ENCODE peak calls at places on chromosomes 6 and 20, in eight cellular contexts. One of them, this sample, is unnamed.

GRCh38 chr6:3997144-3997770 is 81.7 kb downstream of the FAM217A start:
- DNase-seq in NCI-H1105 treated with DMSO at 0.1 percent for 48 hours: no peak
- DNase-seq in HS-27A: no peak
- DNase-seq in left ventricle myocardium inferior: no peak
- DNase-seq in M059J: peak; percentile 54
- DNase-seq in hepatic stellate cell: peak; percentile 36
- DNase-seq in NT2/D1: no peak
- DNase-seq in activated gamma-delta T cell treated with Interleukin-2 at 50 U/mL for 16 hours: no peak
- DNase-seq in this sample: no peak

GRCh38 chr20:19649041-19649440 is 109.0 kb upstream of the RIN2 start:
- DNase-seq in M059J: no peak
- DNase-seq in NT2/D1: no peak
- DNase-seq in left ventricle myocardium inferior: no peak
- DNase-seq in hepatic stellate cell: no peak
- DNase-seq in activated gamma-delta T cell treated with Interleukin-2 at 50 U/mL for 16 hours: no peak
- DNase-seq in NCI-H1105 treated with DMSO at 0.1 percent for 48 hours: no peak
- DNase-seq in HS-27A: no peak
- DNase-seq in this sample: no peak

GRCh38 chr6:156160788-156161150 is 616.4 kb upstream of the ARID1B start:
- DNase-seq in NCI-H1105 treated with DMSO at 0.1 percent for 48 hours: no peak
- DNase-seq in hepatic stellate cell: no peak
- DNase-seq in activated gamma-delta T cell treated with Interleukin-2 at 50 U/mL for 16 hours: no peak
- DNase-seq in left ventricle myocardium inferior: no peak
- DNase-seq in NT2/D1: no peak
- DNase-seq in HS-27A: no peak
- DNase-seq in M059J: no peak
- DNase-seq in this sample: peak; percentile 44

GRCh38 chr6:107670792-107671199 is 153.3 kb downstream of the SCML4 start:
- DNase-seq in left ventricle myocardium inferior: peak; percentile 64
- DNase-seq in NT2/D1: no peak
- DNase-seq in activated gamma-delta T cell treated with Interleukin-2 at 50 U/mL for 16 hours: no peak
- DNase-seq in HS-27A: no peak
- DNase-seq in hepatic stellate cell: peak; percentile 51
- DNase-seq in NCI-H1105 treated with DMSO at 0.1 percent for 48 hours: no peak
- DNase-seq in M059J: peak; percentile 78
- DNase-seq in this sample: peak; percentile 75

GRCh38 chr6:27812805-27813626 is 99.2 kb downstream of the OR2B2 start:
- DNase-seq in activated gamma-delta T cell treated with Interleukin-2 at 50 U/mL for 16 hours: no peak
- DNase-seq in HS-27A: no peak
- DNase-seq in NT2/D1: no peak
- DNase-seq in M059J: peak; percentile 48
- DNase-seq in hepatic stellate cell: no peak
- DNase-seq in left ventricle myocardium inferior: no peak
- DNase-seq in NCI-H1105 treated with DMSO at 0.1 percent for 48 hours: no peak
- DNase-seq in this sample: no peak

GRCh38 chr6:11525468-11526155 is 11.9 kb upstream of the TMEM170B start:
- DNase-seq in HS-27A: no peak
- DNase-seq in hepatic stellate cell: no peak
- DNase-seq in M059J: no peak
- DNase-seq in left ventricle myocardium inferior: no peak
- DNase-seq in NCI-H1105 treated with DMSO at 0.1 percent for 48 hours: no peak
- DNase-seq in activated gamma-delta T cell treated with Interleukin-2 at 50 U/mL for 16 hours: no peak
- DNase-seq in NT2/D1: no peak
- DNase-seq in this sample: no peak

GRCh38 chr6:33273924-33274902 is 2.3 kb downstream of the RPS18 start:
- DNase-seq in left ventricle myocardium inferior: no peak
- DNase-seq in M059J: no peak
- DNase-seq in activated gamma-delta T cell treated with Interleukin-2 at 50 U/mL for 16 hours: no peak
- DNase-seq in NCI-H1105 treated with DMSO at 0.1 percent for 48 hours: no peak
- DNase-seq in NT2/D1: no peak
- DNase-seq in hepatic stellate cell: no peak
- DNase-seq in HS-27A: no peak
- DNase-seq in this sample: no peak

GRCh38 chr6:3176562-3177355 is 19.4 kb upstream of the TUBB2A start:
- DNase-seq in HS-27A: peak; percentile 19
- DNase-seq in M059J: peak; percentile 96
- DNase-seq in NCI-H1105 treated with DMSO at 0.1 percent for 48 hours: no peak
- DNase-seq in NT2/D1: no peak
- DNase-seq in hepatic stellate cell: peak; percentile 84
- DNase-seq in activated gamma-delta T cell treated with Interleukin-2 at 50 U/mL for 16 hours: no peak
- DNase-seq in left ventricle myocardium inferior: no peak
- DNase-seq in this sample: peak; percentile 83

GRCh38 chr20:23566199-23566932 is 1.9 kb downstream of the CST9L start:
- DNase-seq in hepatic stellate cell: no peak
- DNase-seq in activated gamma-delta T cell treated with Interleukin-2 at 50 U/mL for 16 hours: no peak
- DNase-seq in NT2/D1: no peak
- DNase-seq in left ventricle myocardium inferior: no peak
- DNase-seq in NCI-H1105 treated with DMSO at 0.1 percent for 48 hours: no peak
- DNase-seq in M059J: no peak
- DNase-seq in HS-27A: no peak
- DNase-seq in this sample: no peak

GRCh38 chr6:39088331-39088730 is 26.7 kb downstream of the SAYSD1 start:
- DNase-seq in HS-27A: no peak
- DNase-seq in activated gamma-delta T cell treated with Interleukin-2 at 50 U/mL for 16 hours: no peak
- DNase-seq in left ventricle myocardium inferior: peak; percentile 36
- DNase-seq in hepatic stellate cell: peak; percentile 47
- DNase-seq in NCI-H1105 treated with DMSO at 0.1 percent for 48 hours: no peak
- DNase-seq in M059J: peak; percentile 27
- DNase-seq in NT2/D1: peak; percentile 77
- DNase-seq in this sample: peak; percentile 17

GRCh38 chr6:14109411-14109826 is 8.2 kb upstream of the CD83 start:
- DNase-seq in M059J: no peak
- DNase-seq in left ventricle myocardium inferior: no peak
- DNase-seq in HS-27A: no peak
- DNase-seq in activated gamma-delta T cell treated with Interleukin-2 at 50 U/mL for 16 hours: no peak
- DNase-seq in NT2/D1: no peak
- DNase-seq in NCI-H1105 treated with DMSO at 0.1 percent for 48 hours: no peak
- DNase-seq in hepatic stellate cell: no peak
- DNase-seq in this sample: no peak

GRCh38 chr6:75024796-75025195 is 181.1 kb downstream of the COL12A1 start:
- DNase-seq in hepatic stellate cell: no peak
- DNase-seq in NT2/D1: no peak
- DNase-seq in activated gamma-delta T cell treated with Interleukin-2 at 50 U/mL for 16 hours: no peak
- DNase-seq in NCI-H1105 treated with DMSO at 0.1 percent for 48 hours: no peak
- DNase-seq in M059J: no peak
- DNase-seq in HS-27A: no peak
- DNase-seq in left ventricle myocardium inferior: no peak
- DNase-seq in this sample: peak; percentile 59

GRCh38 chr20:34089655-34090324 is 22.3 kb downstream of the EIF2S2 start:
- DNase-seq in M059J: no peak
- DNase-seq in hepatic stellate cell: no peak
- DNase-seq in NT2/D1: no peak
- DNase-seq in NCI-H1105 treated with DMSO at 0.1 percent for 48 hours: peak; percentile 81
- DNase-seq in left ventricle myocardium inferior: peak; percentile 36
- DNase-seq in activated gamma-delta T cell treated with Interleukin-2 at 50 U/mL for 16 hours: no peak
- DNase-seq in HS-27A: no peak
- DNase-seq in this sample: no peak

GRCh38 chr20:57688864-57689263 is 21.0 kb downstream of the PMEPA1 start:
- DNase-seq in NCI-H1105 treated with DMSO at 0.1 percent for 48 hours: no peak
- DNase-seq in M059J: no peak
- DNase-seq in activated gamma-delta T cell treated with Interleukin-2 at 50 U/mL for 16 hours: no peak
- DNase-seq in NT2/D1: no peak
- DNase-seq in HS-27A: no peak
- DNase-seq in left ventricle myocardium inferior: peak; percentile 61
- DNase-seq in hepatic stellate cell: no peak
- DNase-seq in this sample: no peak

GRCh38 chr20:15637971-15638754 is 935.1 kb downstream of the KIF16B start:
- DNase-seq in hepatic stellate cell: no peak
- DNase-seq in NT2/D1: peak; percentile 55
- DNase-seq in NCI-H1105 treated with DMSO at 0.1 percent for 48 hours: peak; percentile 17
- DNase-seq in M059J: no peak
- DNase-seq in HS-27A: no peak
- DNase-seq in activated gamma-delta T cell treated with Interleukin-2 at 50 U/mL for 16 hours: no peak
- DNase-seq in left ventricle myocardium inferior: no peak
- DNase-seq in this sample: peak; percentile 49

GRCh38 chr6:137676888-137677287 is 182.7 kb upstream of the OLIG3 start:
- DNase-seq in activated gamma-delta T cell treated with Interleukin-2 at 50 U/mL for 16 hours: no peak
- DNase-seq in left ventricle myocardium inferior: no peak
- DNase-seq in M059J: no peak
- DNase-seq in NCI-H1105 treated with DMSO at 0.1 percent for 48 hours: no peak
- DNase-seq in NT2/D1: no peak
- DNase-seq in hepatic stellate cell: no peak
- DNase-seq in HS-27A: no peak
- DNase-seq in this sample: no peak

GRCh38 chr20:4026093-4026601 is 10.8 kb upstream of the RNF24 start:
- DNase-seq in NCI-H1105 treated with DMSO at 0.1 percent for 48 hours: peak; percentile 9
- DNase-seq in hepatic stellate cell: peak; percentile 83
- DNase-seq in left ventricle myocardium inferior: no peak
- DNase-seq in M059J: peak; percentile 76
- DNase-seq in HS-27A: no peak
- DNase-seq in NT2/D1: no peak
- DNase-seq in activated gamma-delta T cell treated with Interleukin-2 at 50 U/mL for 16 hours: no peak
- DNase-seq in this sample: peak; percentile 53

GRCh38 chr6:52352239-52353008 is 9.5 kb upstream of the PAQR8 start:
- DNase-seq in HS-27A: peak; percentile 100
- DNase-seq in NCI-H1105 treated with DMSO at 0.1 percent for 48 hours: no peak
- DNase-seq in activated gamma-delta T cell treated with Interleukin-2 at 50 U/mL for 16 hours: no peak
- DNase-seq in hepatic stellate cell: peak; percentile 78
- DNase-seq in left ventricle myocardium inferior: no peak
- DNase-seq in NT2/D1: no peak
- DNase-seq in M059J: peak; percentile 100
- DNase-seq in this sample: peak; percentile 63

GRCh38 chr6:156379946-156380707 is 397.1 kb upstream of the ARID1B start:
- DNase-seq in HS-27A: peak; percentile 17
- DNase-seq in activated gamma-delta T cell treated with Interleukin-2 at 50 U/mL for 16 hours: no peak
- DNase-seq in left ventricle myocardium inferior: no peak
- DNase-seq in NCI-H1105 treated with DMSO at 0.1 percent for 48 hours: no peak
- DNase-seq in hepatic stellate cell: no peak
- DNase-seq in NT2/D1: no peak
- DNase-seq in M059J: peak; percentile 86
- DNase-seq in this sample: no peak

GRCh38 chr6:148239215-148239614 is 103.4 kb upstream of the SASH1 start:
- DNase-seq in NT2/D1: no peak
- DNase-seq in M059J: no peak
- DNase-seq in NCI-H1105 treated with DMSO at 0.1 percent for 48 hours: no peak
- DNase-seq in left ventricle myocardium inferior: no peak
- DNase-seq in HS-27A: no peak
- DNase-seq in hepatic stellate cell: no peak
- DNase-seq in activated gamma-delta T cell treated with Interleukin-2 at 50 U/mL for 16 hours: no peak
- DNase-seq in this sample: peak; percentile 27

GRCh38 chr6:121216928-121217327 is 117.4 kb downstream of the TBC1D32 start:
- DNase-seq in HS-27A: peak; percentile 20
- DNase-seq in activated gamma-delta T cell treated with Interleukin-2 at 50 U/mL for 16 hours: no peak
- DNase-seq in NCI-H1105 treated with DMSO at 0.1 percent for 48 hours: no peak
- DNase-seq in hepatic stellate cell: no peak
- DNase-seq in M059J: no peak
- DNase-seq in NT2/D1: no peak
- DNase-seq in left ventricle myocardium inferior: no peak
- DNase-seq in this sample: no peak

GRCh38 chr6:35415065-35415880 is 36.9 kb upstream of the FANCE start:
- DNase-seq in activated gamma-delta T cell treated with Interleukin-2 at 50 U/mL for 16 hours: no peak
- DNase-seq in M059J: peak; percentile 72
- DNase-seq in NT2/D1: peak; percentile 15
- DNase-seq in left ventricle myocardium inferior: peak; percentile 65
- DNase-seq in NCI-H1105 treated with DMSO at 0.1 percent for 48 hours: peak; percentile 77
- DNase-seq in HS-27A: peak; percentile 29
- DNase-seq in hepatic stellate cell: peak; percentile 92
- DNase-seq in this sample: peak; percentile 79

GRCh38 chr6:88513920-88514319 is 347.8 kb upstream of the CNR1 start:
- DNase-seq in left ventricle myocardium inferior: no peak
- DNase-seq in hepatic stellate cell: no peak
- DNase-seq in HS-27A: no peak
- DNase-seq in NCI-H1105 treated with DMSO at 0.1 percent for 48 hours: no peak
- DNase-seq in NT2/D1: no peak
- DNase-seq in M059J: no peak
- DNase-seq in activated gamma-delta T cell treated with Interleukin-2 at 50 U/mL for 16 hours: no peak
- DNase-seq in this sample: no peak

This sample was measured in lung microvascular endothelial cell.